ENCODE peak calls at places on chromosomes 7 and 10, in four cellular contexts. N is iPS DF 6.9; X is CD8-positive, alpha-beta memory T cell; Q is heart right ventricle. B is an unnamed sample.

GRCh38 chr7:24419527-24419926 is 135.5 kb downstream of the NPY start:
- DNase-seq in N (no peak), X (no peak), Q (no peak), B (no peak)

GRCh38 chr7:7504910-7505704 is 30.6 kb downstream of the COL28A1 start:
- DNase-seq in N (no peak), X (no peak), Q (no peak), B (no peak)

GRCh38 chr10:103983367-103983911 is 16.5 kb downstream of the SLK start:
- DNase-seq in N (no peak), X (no peak), Q (no peak), B (no peak)

GRCh38 chr7:46774515-46774914 is 807.4 kb downstream of the TNS3 start:
- DNase-seq in N (no peak), X (no peak), Q (no peak), B (no peak)

GRCh38 chr10:12844796-12845524 is 156.6 kb downstream of the CCDC3 start:
- DNase-seq in N (no peak), X (no peak), Q (peak; percentile 57), B (no peak)

GRCh38 chr7:57646219-57646900 is 196.4 kb downstream of the ZNF716 start:
- DNase-seq in N (no peak), X (no peak), Q (no peak), B (no peak)

GRCh38 chr7:51970961-51971655 is 654.5 kb upstream of the COBL start:
- DNase-seq in N (no peak), X (no peak), Q (no peak), B (no peak)

GRCh38 chr7:6536262-6536770 is 14.9 kb downstream of the GRID2IP start:
- DNase-seq in N (no peak), X (no peak), Q (no peak), B (no peak)

GRCh38 chr10:76882245-76882644 is 755.4 kb downstream of the KCNMA1 start:
- DNase-seq in N (no peak), X (no peak), Q (no peak), B (no peak)

GRCh38 chr7:5388273-5388866 is 35.3 kb downstream of the TNRC18 start:
- DNase-seq in N (no peak), X (no peak), Q (no peak), B (no peak)

GRCh38 chr7:83655951-83656556 is 7.1 kb upstream of the SEMA3E start:
- DNase-seq in N (no peak), X (no peak), Q (no peak), B (no peak)

GRCh38 chr7:155975490-155975889 is 163.2 kb upstream of the SHH start:
- DNase-seq in N (no peak), X (no peak), Q (no peak), B (no peak)

GRCh38 chr10:47065903-47066302 is 154.7 kb downstream of the PTPN20 start:
- DNase-seq in N (no peak), X (no peak), Q (no peak), B (no peak)

GRCh38 chr7:135188298-135188984 is 17.9 kb upstream of the CYREN start:
- DNase-seq in N (no peak), X (no peak), Q (no peak), B (no peak)

GRCh38 chr7:135845415-135846075 is 96.9 kb upstream of the FAM180A start:
- DNase-seq in N (no peak), X (no peak), Q (no peak), B (no peak)

GRCh38 chr7:13989138-13989943 is at the start of gene ETV1:
- DNase-seq in N (peak; percentile 64), X (no peak), Q (peak; percentile 79), B (no peak)

GRCh38 chr7:79175390-79175789 is 278.1 kb downstream of the MAGI2 start:
- DNase-seq in N (no peak), X (no peak), Q (no peak), B (no peak)

GRCh38 chr10:35797187-35797586 is 155.1 kb upstream of the FZD8 start:
- DNase-seq in N (no peak), X (no peak), Q (no peak), B (no peak)

GRCh38 chr7:495326-495725 is 24.3 kb downstream of the PDGFA start:
- DNase-seq in N (no peak), X (no peak), Q (no peak), B (no peak)

GRCh38 chr10:24299587-24300258 is 90.8 kb downstream of the KIAA1217 start:
- DNase-seq in N (no peak), X (no peak), Q (no peak), B (no peak)

GRCh38 chr10:116385994-116386809 is 41.4 kb upstream of the PNLIPRP3 start:
- DNase-seq in N (no peak), X (no peak), Q (no peak), B (no peak)

GRCh38 chr10:71623098-71623985 is 96.2 kb downstream of the C10orf105 start:
- DNase-seq in N (no peak), X (no peak), Q (peak; percentile 30), B (no peak)

GRCh38 chr7:117010375-117011133 is 57.3 kb downstream of the ST7 start:
- DNase-seq in N (no peak), X (no peak), Q (no peak), B (no peak)

GRCh38 chr10:28559661-28560060 is 26.7 kb downstream of the WAC start:
- DNase-seq in N (no peak), X (no peak), Q (no peak), B (no peak)

GRCh38 chr7:28732037-28732869 is 225.9 kb downstream of the TRIL start:
- DNase-seq in N (no peak), X (no peak), Q (no peak), B (no peak)

GRCh38 chr10:3757250-3757637 is 27.8 kb downstream of the KLF6 start:
- DNase-seq in N (no peak), X (no peak), Q (no peak), B (no peak)
- H3K4me1 ChIP-seq in N (peaks cover 1% of the 10 kb centered on the region), X (peaks cover 35% of the 10 kb centered on the region), Q (peaks cover 16% of the 10 kb centered on the region), B (peaks cover 49% of the 10 kb centered on the region)

GRCh38 chr10:123683865-123684264 is 17.7 kb downstream of the GPR26 start:
- DNase-seq in N (no peak), X (no peak), Q (no peak), B (no peak)
- H3K9me3 ChIP-seq in N (no peaks in the 10 kb centered on the region), X (no peaks in the 10 kb centered on the region), Q (no peaks in the 10 kb centered on the region), B (no peaks in the 10 kb centered on the region)

GRCh38 chr7:157528785-157529341 is 192.1 kb downstream of the DNAJB6 start:
- DNase-seq in N (no peak), X (no peak), Q (no peak), B (no peak)
- H3K27ac ChIP-seq in N (no peak overlapping the region), X (no peak overlapping the region), Q (no peak overlapping the region), B (no peak overlapping the region)

GRCh38 chr10:118868618-118869017 is 113.8 kb upstream of the CACUL1 start:
- DNase-seq in N (no peak), X (no peak), Q (no peak), B (no peak)
- H3K4me1 ChIP-seq in N (no peaks in the 10 kb centered on the region), X (no peaks in the 10 kb centered on the region), Q (peaks cover 13% of the 10 kb centered on the region), B (no peaks in the 10 kb centered on the region)

DNA sequence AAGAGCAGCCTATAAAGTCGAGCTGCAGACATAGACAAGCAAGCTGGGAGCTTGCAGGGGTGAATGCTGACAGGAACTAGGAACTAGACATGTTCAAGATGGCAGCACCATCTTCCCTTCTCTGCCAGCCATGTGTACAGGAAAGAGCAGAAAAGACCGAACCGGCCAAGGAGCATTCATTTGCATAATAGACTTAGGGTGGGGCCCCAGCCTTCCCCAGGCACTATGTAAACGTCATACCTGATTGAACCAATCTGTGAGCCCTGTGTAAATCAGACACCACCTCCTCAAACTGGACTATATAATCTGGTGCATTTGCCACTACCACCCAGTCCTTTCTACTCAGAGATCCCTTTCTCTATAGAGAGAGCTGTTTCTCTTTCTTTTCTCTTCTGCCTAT is 106.9 kb upstream of the FAM3C start:
- DNase-seq in N (no peak), X (no peak), Q (no peak), B (no peak)
- H3K9me3 ChIP-seq in N (peaks cover 4% of the 10 kb centered on the region), X (no peaks in the 10 kb centered on the region), Q (peaks cover 26% of the 10 kb centered on the region), B (peaks cover 11% of the 10 kb centered on the region)

DNA sequence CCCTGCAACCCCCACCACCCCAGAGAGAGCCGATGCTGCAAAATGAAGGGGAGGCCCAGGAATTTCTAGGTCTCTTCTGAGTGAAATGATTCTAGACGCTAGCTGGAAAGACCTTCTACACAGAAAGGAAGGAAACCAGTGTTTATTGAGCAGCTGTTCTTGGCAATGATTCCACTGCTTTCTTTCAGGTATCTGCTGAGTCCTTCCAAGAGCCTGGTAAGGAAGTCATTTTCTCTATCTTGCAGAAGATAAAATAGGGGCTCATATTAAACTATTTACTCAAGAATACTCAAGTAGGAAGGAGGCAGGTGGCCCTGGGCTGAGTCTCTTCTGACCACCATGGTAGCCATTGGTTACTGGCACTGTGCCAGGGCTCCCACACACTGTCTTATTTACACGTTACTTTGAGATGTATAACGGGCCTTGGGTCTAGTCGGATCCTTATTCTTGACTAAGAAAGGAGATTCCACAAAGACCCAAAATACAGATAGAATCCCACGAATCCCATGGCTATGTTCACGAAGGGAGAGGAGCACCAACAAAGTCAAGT is 112.1 kb downstream of the GALNT11 start:
- DNase-seq in N (no peak), X (no peak), Q (no peak), B (no peak)
- H3K27ac ChIP-seq in N (no peak overlapping the region), X (no peak overlapping the region), Q (peak overlapping the region; percentile 54), B (no peak overlapping the region)

B was measured in effector memory CD4-positive, alpha-beta T cell.